ENCODE peak calls at places on chromosomes 3 and 15, in nine cellular contexts. One of them, this sample, is unnamed. For H3K36me3 and H3K9me3, the result is how much of the 10 kb centered on the place peaks cover.

GRCh38 chr3:185717121-185717520 is 107.7 kb downstream of the IGF2BP2 start:
- DNase-seq in neural progenitor cell: no peak
- DNase-seq in effector memory CD4-positive, alpha-beta T cell: no peak
- DNase-seq in naive thymus-derived CD4-positive, alpha-beta T cell: no peak
- DNase-seq in CD8-positive, alpha-beta memory T cell: no peak
- DNase-seq in SK-N-MC: no peak
- DNase-seq in body of pancreas: peak
- DNase-seq in heart right ventricle: no peak
- DNase-seq in pancreas: no peak
- DNase-seq in this sample: no peak

GRCh38 chr3:142279965-142280590 is 54.7 kb upstream of the GK5 start:
- DNase-seq in effector memory CD4-positive, alpha-beta T cell: peak
- DNase-seq in body of pancreas: peak
- DNase-seq in SK-N-MC: peak
- DNase-seq in neural progenitor cell: peak
- DNase-seq in naive thymus-derived CD4-positive, alpha-beta T cell: peak
- DNase-seq in heart right ventricle: peak
- DNase-seq in CD8-positive, alpha-beta memory T cell: peak
- DNase-seq in pancreas: peak
- DNase-seq in this sample: no peak

GRCh38 chr3:28752290-28752689 is 403.7 kb upstream of the AZI2 start:
- DNase-seq in pancreas: no peak
- DNase-seq in SK-N-MC: no peak
- DNase-seq in neural progenitor cell: no peak
- DNase-seq in effector memory CD4-positive, alpha-beta T cell: no peak
- DNase-seq in heart right ventricle: no peak
- DNase-seq in CD8-positive, alpha-beta memory T cell: no peak
- DNase-seq in body of pancreas: no peak
- DNase-seq in naive thymus-derived CD4-positive, alpha-beta T cell: no peak
- DNase-seq in this sample: no peak

GRCh38 chr3:37183375-37183831 is 9.0 kb upstream of the LRRFIP2 start:
- DNase-seq in SK-N-MC: no peak
- DNase-seq in neural progenitor cell: no peak
- DNase-seq in heart right ventricle: no peak
- DNase-seq in pancreas: no peak
- DNase-seq in effector memory CD4-positive, alpha-beta T cell: no peak
- DNase-seq in CD8-positive, alpha-beta memory T cell: no peak
- DNase-seq in naive thymus-derived CD4-positive, alpha-beta T cell: no peak
- DNase-seq in body of pancreas: no peak
- DNase-seq in this sample: no peak

GRCh38 chr15:51580385-51580784 is 42.2 kb downstream of the DMXL2 start:
- DNase-seq in heart right ventricle: no peak
- DNase-seq in CD8-positive, alpha-beta memory T cell: no peak
- DNase-seq in SK-N-MC: no peak
- DNase-seq in naive thymus-derived CD4-positive, alpha-beta T cell: no peak
- DNase-seq in effector memory CD4-positive, alpha-beta T cell: no peak
- DNase-seq in neural progenitor cell: peak
- DNase-seq in body of pancreas: no peak
- DNase-seq in pancreas: no peak
- DNase-seq in this sample: no peak

GRCh38 chr15:99435138-99435695 is 130.6 kb upstream of the MEF2A start:
- DNase-seq in neural progenitor cell: no peak
- DNase-seq in body of pancreas: peak
- DNase-seq in SK-N-MC: no peak
- DNase-seq in heart right ventricle: peak
- DNase-seq in effector memory CD4-positive, alpha-beta T cell: no peak
- DNase-seq in CD8-positive, alpha-beta memory T cell: no peak
- DNase-seq in naive thymus-derived CD4-positive, alpha-beta T cell: no peak
- DNase-seq in pancreas: peak
- DNase-seq in this sample: no peak

GRCh38 chr3:28590851-28591250 is 242.2 kb upstream of the AZI2 start:
- DNase-seq in naive thymus-derived CD4-positive, alpha-beta T cell: no peak
- DNase-seq in heart right ventricle: no peak
- DNase-seq in neural progenitor cell: no peak
- DNase-seq in CD8-positive, alpha-beta memory T cell: no peak
- DNase-seq in effector memory CD4-positive, alpha-beta T cell: no peak
- DNase-seq in SK-N-MC: no peak
- DNase-seq in pancreas: no peak
- DNase-seq in body of pancreas: no peak
- DNase-seq in this sample: no peak

GRCh38 chr15:73650387-73651126 is 17.4 kb upstream of the NPTN start:
- DNase-seq in neural progenitor cell: no peak
- DNase-seq in body of pancreas: no peak
- DNase-seq in effector memory CD4-positive, alpha-beta T cell: no peak
- DNase-seq in heart right ventricle: no peak
- DNase-seq in naive thymus-derived CD4-positive, alpha-beta T cell: no peak
- DNase-seq in pancreas: no peak
- DNase-seq in CD8-positive, alpha-beta memory T cell: no peak
- DNase-seq in SK-N-MC: no peak
- DNase-seq in this sample: no peak

GRCh38 chr3:170111147-170111771 is 70.3 kb downstream of the PHC3 start:
- DNase-seq in naive thymus-derived CD4-positive, alpha-beta T cell: no peak
- DNase-seq in heart right ventricle: no peak
- DNase-seq in pancreas: no peak
- DNase-seq in SK-N-MC: no peak
- DNase-seq in CD8-positive, alpha-beta memory T cell: no peak
- DNase-seq in neural progenitor cell: no peak
- DNase-seq in body of pancreas: no peak
- DNase-seq in effector memory CD4-positive, alpha-beta T cell: no peak
- DNase-seq in this sample: no peak
- H3K36me3 ChIP-seq in naive thymus-derived CD4-positive, alpha-beta T cell: half or more
- H3K36me3 ChIP-seq in heart right ventricle: under half
- H3K36me3 ChIP-seq in pancreas: under half
- H3K36me3 ChIP-seq in SK-N-MC: half or more
- H3K36me3 ChIP-seq in CD8-positive, alpha-beta memory T cell: under half
- H3K36me3 ChIP-seq in neural progenitor cell: under half
- H3K36me3 ChIP-seq in body of pancreas: under half
- H3K36me3 ChIP-seq in effector memory CD4-positive, alpha-beta T cell: under half
- H3K36me3 ChIP-seq in this sample: under half

DNA sequence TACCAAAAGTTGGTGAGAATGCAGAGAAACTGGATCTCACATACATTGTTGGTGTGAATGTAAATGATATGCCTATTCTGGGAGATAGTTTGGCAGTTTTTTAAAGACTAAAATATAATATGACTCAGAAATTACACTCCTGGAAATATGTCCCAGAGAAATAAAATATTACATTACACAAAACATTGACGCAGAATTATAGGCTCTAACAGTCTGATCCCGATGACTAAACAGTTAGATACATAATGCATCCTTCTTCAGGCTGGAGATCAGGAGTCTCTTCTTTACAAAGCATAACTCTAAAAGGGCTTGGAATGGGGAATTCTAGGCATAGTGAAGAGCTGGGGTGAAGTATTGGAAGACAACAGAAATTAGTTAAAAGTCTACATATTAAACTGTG is 586.2 kb upstream of the NECTIN3 start:
- DNase-seq in CD8-positive, alpha-beta memory T cell: no peak
- DNase-seq in body of pancreas: no peak
- DNase-seq in heart right ventricle: no peak
- DNase-seq in pancreas: no peak
- DNase-seq in neural progenitor cell: no peak
- DNase-seq in SK-N-MC: no peak
- DNase-seq in effector memory CD4-positive, alpha-beta T cell: no peak
- DNase-seq in naive thymus-derived CD4-positive, alpha-beta T cell: no peak
- DNase-seq in this sample: no peak
- H3K9me3 ChIP-seq in CD8-positive, alpha-beta memory T cell: under half
- H3K9me3 ChIP-seq in body of pancreas: under half
- H3K9me3 ChIP-seq in heart right ventricle: under half
- H3K9me3 ChIP-seq in pancreas: under half
- H3K9me3 ChIP-seq in neural progenitor cell: under half
- H3K9me3 ChIP-seq in SK-N-MC: under half
- H3K9me3 ChIP-seq in effector memory CD4-positive, alpha-beta T cell: under half
- H3K9me3 ChIP-seq in naive thymus-derived CD4-positive, alpha-beta T cell: under half
- H3K9me3 ChIP-seq in this sample: under half

GRCh38 chr3:156727519-156728205 is 53.3 kb downstream of the TIPARP start:
- DNase-seq in effector memory CD4-positive, alpha-beta T cell: no peak
- DNase-seq in SK-N-MC: no peak
- DNase-seq in heart right ventricle: no peak
- DNase-seq in body of pancreas: no peak
- DNase-seq in neural progenitor cell: no peak
- DNase-seq in pancreas: no peak
- DNase-seq in CD8-positive, alpha-beta memory T cell: no peak
- DNase-seq in naive thymus-derived CD4-positive, alpha-beta T cell: no peak
- DNase-seq in this sample: no peak
- H3K27ac ChIP-seq in effector memory CD4-positive, alpha-beta T cell: no peak
- H3K27ac ChIP-seq in SK-N-MC: no peak
- H3K27ac ChIP-seq in heart right ventricle: no peak
- H3K27ac ChIP-seq in body of pancreas: no peak
- H3K27ac ChIP-seq in neural progenitor cell: no peak
- H3K27ac ChIP-seq in pancreas: no peak
- H3K27ac ChIP-seq in CD8-positive, alpha-beta memory T cell: no peak
- H3K27ac ChIP-seq in naive thymus-derived CD4-positive, alpha-beta T cell: no peak
- H3K27ac ChIP-seq in this sample: no peak

DNA sequence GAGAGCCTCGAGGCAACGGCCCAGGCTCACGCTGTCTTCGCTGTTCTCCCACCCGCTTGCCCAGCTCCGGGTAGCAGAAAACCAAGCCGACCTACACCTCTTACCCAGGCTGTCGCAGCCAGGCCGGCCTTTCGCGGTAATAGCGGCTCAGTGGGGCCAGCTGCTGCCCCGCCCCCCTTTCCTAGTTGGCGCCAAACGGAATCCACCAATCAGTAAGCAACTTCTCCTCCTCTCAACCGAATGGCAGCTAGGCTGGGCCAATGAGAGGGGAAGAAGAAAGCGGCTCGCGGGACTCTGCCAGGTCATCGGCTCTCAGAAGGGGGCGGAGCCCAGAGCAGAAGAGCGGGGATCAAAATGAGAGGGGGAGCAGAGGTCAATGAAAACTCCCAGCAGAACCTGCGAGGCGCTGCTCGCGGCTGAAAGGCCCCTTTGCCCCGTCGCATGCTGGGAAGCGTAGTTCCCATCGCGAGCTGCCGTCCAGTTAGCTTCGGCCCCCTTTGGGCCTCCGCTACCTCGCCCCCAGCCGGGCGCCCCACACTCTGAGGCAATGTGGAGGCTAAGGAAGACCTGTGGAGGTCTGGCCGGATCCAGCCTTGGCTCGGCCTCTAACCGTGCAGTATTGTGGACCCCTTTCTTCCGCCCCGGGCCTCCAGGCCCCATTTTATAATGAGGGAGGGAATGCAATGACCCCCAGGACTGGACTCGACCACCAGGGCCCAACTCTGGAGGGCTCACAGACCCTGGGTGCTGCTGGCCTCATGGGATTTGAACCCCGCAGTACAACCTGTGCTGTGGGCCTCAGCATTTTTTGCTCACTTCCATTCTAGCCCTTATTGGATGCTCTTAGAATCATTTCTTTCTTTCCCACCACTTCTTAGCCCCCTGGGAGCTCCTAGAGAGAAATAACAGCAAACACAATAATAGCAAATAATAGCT is at the start of gene CDC25A:
- DNase-seq in heart right ventricle: peak
- DNase-seq in body of pancreas: peak
- DNase-seq in naive thymus-derived CD4-positive, alpha-beta T cell: peak
- DNase-seq in neural progenitor cell: peak
- DNase-seq in pancreas: peak
- DNase-seq in effector memory CD4-positive, alpha-beta T cell: peak
- DNase-seq in SK-N-MC: peak
- DNase-seq in CD8-positive, alpha-beta memory T cell: peak
- DNase-seq in this sample: peak
- H3K36me3 ChIP-seq in heart right ventricle: under half
- H3K36me3 ChIP-seq in body of pancreas: under half
- H3K36me3 ChIP-seq in naive thymus-derived CD4-positive, alpha-beta T cell: under half
- H3K36me3 ChIP-seq in neural progenitor cell: under half
- H3K36me3 ChIP-seq in pancreas: under half
- H3K36me3 ChIP-seq in effector memory CD4-positive, alpha-beta T cell: under half
- H3K36me3 ChIP-seq in SK-N-MC: under half
- H3K36me3 ChIP-seq in CD8-positive, alpha-beta memory T cell: under half
- H3K36me3 ChIP-seq in this sample: under half

DNA sequence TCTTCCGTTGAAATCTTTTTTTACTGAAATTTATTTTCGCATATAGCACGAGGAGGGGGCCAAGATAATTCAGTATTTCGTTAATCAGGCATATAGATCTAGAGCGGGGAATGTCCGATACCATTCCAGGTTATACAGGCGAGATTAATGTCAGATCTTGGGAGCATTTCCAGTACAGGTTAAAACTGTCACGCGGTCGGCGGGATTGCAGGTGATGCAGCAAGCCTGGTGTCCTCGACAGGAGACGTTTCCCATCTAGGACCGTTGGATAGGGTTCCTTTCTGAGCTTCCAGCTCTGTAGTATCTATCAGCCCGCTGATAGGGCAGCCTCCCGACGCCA is 363 bp upstream of the ABHD10 start:
- DNase-seq in SK-N-MC: no peak
- DNase-seq in CD8-positive, alpha-beta memory T cell: no peak
- DNase-seq in pancreas: no peak
- DNase-seq in effector memory CD4-positive, alpha-beta T cell: no peak
- DNase-seq in heart right ventricle: no peak
- DNase-seq in naive thymus-derived CD4-positive, alpha-beta T cell: no peak
- DNase-seq in neural progenitor cell: no peak
- DNase-seq in body of pancreas: no peak
- DNase-seq in this sample: no peak
- H3K9me3 ChIP-seq in SK-N-MC: under half
- H3K9me3 ChIP-seq in CD8-positive, alpha-beta memory T cell: under half
- H3K9me3 ChIP-seq in pancreas: under half
- H3K9me3 ChIP-seq in effector memory CD4-positive, alpha-beta T cell: under half
- H3K9me3 ChIP-seq in heart right ventricle: under half
- H3K9me3 ChIP-seq in naive thymus-derived CD4-positive, alpha-beta T cell: under half
- H3K9me3 ChIP-seq in neural progenitor cell: under half
- H3K9me3 ChIP-seq in body of pancreas: under half
- H3K9me3 ChIP-seq in this sample: under half

GRCh38 chr3:40129510-40129909 is 180.0 kb upstream of the EIF1B start:
- DNase-seq in effector memory CD4-positive, alpha-beta T cell: no peak
- DNase-seq in heart right ventricle: no peak
- DNase-seq in naive thymus-derived CD4-positive, alpha-beta T cell: no peak
- DNase-seq in pancreas: no peak
- DNase-seq in neural progenitor cell: no peak
- DNase-seq in body of pancreas: no peak
- DNase-seq in SK-N-MC: no peak
- DNase-seq in CD8-positive, alpha-beta memory T cell: no peak
- DNase-seq in this sample: no peak

GRCh38 chr3:40129981-40130380 is 179.5 kb upstream of the EIF1B start:
- DNase-seq in neural progenitor cell: no peak
- DNase-seq in CD8-positive, alpha-beta memory T cell: no peak
- DNase-seq in pancreas: no peak
- DNase-seq in naive thymus-derived CD4-positive, alpha-beta T cell: no peak
- DNase-seq in effector memory CD4-positive, alpha-beta T cell: no peak
- DNase-seq in heart right ventricle: no peak
- DNase-seq in SK-N-MC: no peak
- DNase-seq in body of pancreas: no peak
- DNase-seq in this sample: no peak

GRCh38 chr3:40124918-40125317 is 184.6 kb upstream of the EIF1B start:
- DNase-seq in body of pancreas: no peak
- DNase-seq in CD8-positive, alpha-beta memory T cell: no peak
- DNase-seq in heart right ventricle: no peak
- DNase-seq in effector memory CD4-positive, alpha-beta T cell: no peak
- DNase-seq in SK-N-MC: no peak
- DNase-seq in pancreas: no peak
- DNase-seq in naive thymus-derived CD4-positive, alpha-beta T cell: no peak
- DNase-seq in neural progenitor cell: peak
- DNase-seq in this sample: no peak

GRCh38 chr3:40130721-40131120 is 178.8 kb upstream of the EIF1B start:
- DNase-seq in naive thymus-derived CD4-positive, alpha-beta T cell: no peak
- DNase-seq in heart right ventricle: no peak
- DNase-seq in SK-N-MC: no peak
- DNase-seq in body of pancreas: no peak
- DNase-seq in CD8-positive, alpha-beta memory T cell: no peak
- DNase-seq in neural progenitor cell: no peak
- DNase-seq in effector memory CD4-positive, alpha-beta T cell: no peak
- DNase-seq in pancreas: no peak
- DNase-seq in this sample: no peak

GRCh38 chr3:40128169-40128568 is 181.3 kb upstream of the EIF1B start:
- DNase-seq in SK-N-MC: no peak
- DNase-seq in naive thymus-derived CD4-positive, alpha-beta T cell: no peak
- DNase-seq in pancreas: no peak
- DNase-seq in CD8-positive, alpha-beta memory T cell: no peak
- DNase-seq in body of pancreas: no peak
- DNase-seq in effector memory CD4-positive, alpha-beta T cell: no peak
- DNase-seq in neural progenitor cell: no peak
- DNase-seq in heart right ventricle: no peak
- DNase-seq in this sample: no peak
- H3K27ac ChIP-seq in SK-N-MC: no peak
- H3K27ac ChIP-seq in naive thymus-derived CD4-positive, alpha-beta T cell: no peak
- H3K27ac ChIP-seq in pancreas: no peak
- H3K27ac ChIP-seq in CD8-positive, alpha-beta memory T cell: no peak
- H3K27ac ChIP-seq in body of pancreas: no peak
- H3K27ac ChIP-seq in effector memory CD4-positive, alpha-beta T cell: no peak
- H3K27ac ChIP-seq in neural progenitor cell: no peak
- H3K27ac ChIP-seq in heart right ventricle: no peak
- H3K27ac ChIP-seq in this sample: no peak

This sample was measured in right lobe of liver.